ENCODE peak calls at places on chromosomes 12 and 14, in seven cellular contexts. Q, D, B, O, P, W and H are unnamed samples.

GRCh38 chr14:45891417-45892080 is 638.5 kb upstream of the MIS18BP1 start:
- DNase-seq in Q (no peak), D (peak), B (no peak), O (no peak), P (no peak), W (peak), H (no peak)

GRCh38 chr12:122395319-122395718 is 27.1 kb downstream of the CLIP1 start:
- DNase-seq in Q (no peak), D (no peak), B (peak), O (peak), P (no peak), W (no peak), H (peak)

GRCh38 chr14:25274529-25274928 is 224.6 kb upstream of the STXBP6 start:
- DNase-seq in Q (no peak), D (no peak), B (no peak), O (no peak), P (no peak), W (no peak), H (no peak)

GRCh38 chr14:90541076-90541634 is 144.3 kb downstream of the CALM1 start:
- DNase-seq in Q (no peak), D (no peak), B (no peak), O (no peak), P (no peak), W (no peak), H (no peak)

GRCh38 chr14:95482967-95483842 is 33.2 kb downstream of the SYNE3 start:
- DNase-seq in Q (peak), D (no peak), B (peak), O (peak), P (no peak), W (peak), H (peak)

GRCh38 chr14:67932708-67933107 is 113.1 kb downstream of the RAD51B start:
- DNase-seq in Q (no peak), D (no peak), B (no peak), O (no peak), P (no peak), W (no peak), H (no peak)

GRCh38 chr12:88570103-88570502 is 10.2 kb downstream of the KITLG start:
- DNase-seq in Q (no peak), D (no peak), B (no peak), O (no peak), P (no peak), W (no peak), H (no peak)

GRCh38 chr14:32627545-32628298 is 298.6 kb downstream of the AKAP6 start:
- DNase-seq in Q (no peak), D (no peak), B (no peak), O (no peak), P (no peak), W (no peak), H (no peak)

GRCh38 chr12:75704664-75705063 is 193.3 kb upstream of the KRR1 start:
- DNase-seq in Q (no peak), D (no peak), B (no peak), O (peak), P (no peak), W (no peak), H (no peak)

GRCh38 chr12:127162902-127163301 is 1104.1 kb upstream of the TMEM132C start:
- DNase-seq in Q (no peak), D (no peak), B (no peak), O (no peak), P (no peak), W (no peak), H (peak)

GRCh38 chr12:19584734-19585133 is 145.4 kb downstream of the AEBP2 start:
- DNase-seq in Q (no peak), D (no peak), B (no peak), O (no peak), P (no peak), W (no peak), H (no peak)

GRCh38 chr14:70821916-70822705 is 12.8 kb upstream of the MAP3K9 start:
- DNase-seq in Q (no peak), D (peak), B (no peak), O (no peak), P (no peak), W (peak), H (peak)
- TF ChIP-seq POLR2A in Q (no peak), D (peak), B (no peak), O (no peak), P (no peak), W (no peak), H (no peak)

GRCh38 chr14:21263284-21264024 is 5.8 kb downstream of the HNRNPC start:
- DNase-seq in Q (no peak), D (no peak), B (no peak), O (no peak), P (no peak), W (no peak), H (no peak)
- TF ChIP-seq POLR2A in Q (no peak), D (no peak), B (no peak), O (no peak), P (no peak), W (no peak), H (no peak)

GRCh38 chr12:39619316-39619659 is 315 bp downstream of the ABCD2 start:
- DNase-seq in Q (no peak), D (no peak), B (no peak), O (no peak), P (no peak), W (no peak), H (no peak)

GRCh38 chr12:39621670-39622069 is 2.1 kb upstream of the ABCD2 start:
- DNase-seq in Q (no peak), D (no peak), B (no peak), O (no peak), P (no peak), W (no peak), H (no peak)

GRCh38 chr12:39618701-39619100 is 902 bp downstream of the ABCD2 start:
- DNase-seq in Q (no peak), D (no peak), B (no peak), O (no peak), P (no peak), W (no peak), H (no peak)

GRCh38 chr12:39620664-39621658 is 1.4 kb upstream of the ABCD2 start:
- DNase-seq in Q (no peak), D (no peak), B (no peak), O (no peak), P (no peak), W (no peak), H (no peak)

DNA sequence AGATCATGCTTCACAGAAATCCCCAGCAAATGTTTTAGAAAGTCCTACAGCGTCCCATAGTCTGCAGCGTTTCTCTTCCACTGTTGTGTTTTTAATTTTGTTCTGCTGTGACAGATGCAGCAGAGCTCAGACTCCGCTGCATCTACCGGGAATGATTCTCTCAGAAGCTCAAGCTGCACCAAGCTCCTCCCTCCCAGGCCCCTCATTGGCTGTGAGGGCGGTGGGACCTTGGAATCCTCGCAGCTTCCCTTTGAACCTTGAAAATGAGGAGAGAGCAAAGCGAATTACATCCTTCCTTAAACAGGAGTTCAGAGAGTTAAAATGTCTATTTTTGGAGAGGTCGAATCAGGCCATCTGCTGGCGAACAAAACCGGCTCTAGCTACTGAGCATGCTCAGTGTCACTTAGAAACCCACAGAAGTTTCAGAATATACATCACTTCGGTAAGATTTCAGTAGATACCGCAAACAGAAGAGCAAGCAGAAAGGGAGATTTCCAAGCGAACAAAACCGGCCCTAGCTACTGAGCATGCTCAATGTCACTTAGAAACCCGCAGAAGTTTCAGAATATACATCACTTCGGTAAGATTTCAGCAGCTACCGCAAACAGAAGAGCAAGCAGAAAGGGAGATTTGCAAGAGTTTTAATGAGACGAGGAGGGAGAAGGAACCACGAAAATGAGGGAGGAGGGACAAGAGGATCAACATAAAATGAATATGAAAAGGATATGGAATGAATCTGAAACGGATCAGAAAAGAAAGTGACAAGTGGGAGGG is at the start of gene ABCD2:
- DNase-seq in Q (peak), D (peak), B (no peak), O (peak), P (no peak), W (peak), H (peak)
- TF ChIP-seq POLR2A in Q (no peak), D (no peak), B (no peak), O (no peak), P (no peak), W (no peak), H (no peak)

DNA sequence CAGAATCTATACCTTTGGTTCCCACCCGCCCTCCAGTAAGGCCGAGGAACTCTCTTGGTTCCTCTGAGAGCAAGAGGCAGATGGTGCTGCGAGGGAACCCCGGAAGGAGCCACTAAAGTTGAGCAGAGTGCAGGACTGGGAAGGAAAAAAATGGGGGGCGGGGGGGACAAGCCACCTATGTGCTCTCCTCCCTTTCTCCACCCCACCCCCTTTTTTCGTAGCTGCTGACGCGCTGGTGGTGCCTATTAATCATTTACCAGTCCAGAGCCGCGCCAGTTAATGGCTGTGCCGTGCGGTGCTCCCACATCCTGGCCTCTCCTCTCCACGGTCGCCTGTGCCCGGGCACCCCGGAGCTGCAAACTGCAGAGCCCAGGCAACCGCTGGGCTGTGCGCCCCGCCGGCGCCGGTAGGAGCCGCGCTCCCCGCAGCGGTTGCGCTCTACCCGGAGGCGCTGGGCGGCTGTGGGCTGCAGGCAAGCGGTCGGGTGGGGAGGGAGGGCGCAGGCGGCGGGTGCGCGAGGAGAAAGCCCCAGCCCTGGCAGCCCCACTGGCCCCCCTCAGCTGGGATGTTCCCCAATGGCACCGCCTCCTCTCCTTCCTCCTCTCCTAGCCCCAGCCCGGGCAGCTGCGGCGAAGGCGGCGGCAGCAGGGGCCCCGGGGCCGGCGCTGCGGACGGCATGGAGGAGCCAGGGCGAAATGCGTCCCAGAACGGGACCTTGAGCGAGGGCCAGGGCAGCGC is 1.3 kb downstream of the SSTR1 start:
- DNase-seq in Q (no peak), D (no peak), B (no peak), O (no peak), P (no peak), W (peak), H (no peak)
- TF ChIP-seq POLR2A in Q (no peak), D (no peak), B (no peak), O (no peak), P (no peak), W (no peak), H (no peak)

GRCh38 chr12:21552983-21553673 is 27.0 kb downstream of the SPX start:
- DNase-seq in Q (no peak), D (no peak), B (no peak), O (no peak), P (no peak), W (no peak), H (no peak)
- TF ChIP-seq POLR2A in Q (no peak), D (no peak), B (no peak), O (no peak), P (no peak), W (no peak), H (no peak)

GRCh38 chr12:6114476-6114870 is 10.0 kb downstream of the VWF start:
- DNase-seq in Q (no peak), D (no peak), B (no peak), O (no peak), P (no peak), W (no peak), H (no peak)

GRCh38 chr12:6116481-6117021 is 7.9 kb downstream of the VWF start:
- DNase-seq in Q (no peak), D (no peak), B (no peak), O (no peak), P (no peak), W (no peak), H (no peak)

GRCh38 chr12:6112004-6112403 is 12.5 kb downstream of the VWF start:
- DNase-seq in Q (no peak), D (no peak), B (no peak), O (no peak), P (no peak), W (no peak), H (no peak)

GRCh38 chr12:6113691-6114475 is 10.6 kb downstream of the VWF start:
- DNase-seq in Q (no peak), D (no peak), B (no peak), O (no peak), P (no peak), W (no peak), H (no peak)

DNA sequence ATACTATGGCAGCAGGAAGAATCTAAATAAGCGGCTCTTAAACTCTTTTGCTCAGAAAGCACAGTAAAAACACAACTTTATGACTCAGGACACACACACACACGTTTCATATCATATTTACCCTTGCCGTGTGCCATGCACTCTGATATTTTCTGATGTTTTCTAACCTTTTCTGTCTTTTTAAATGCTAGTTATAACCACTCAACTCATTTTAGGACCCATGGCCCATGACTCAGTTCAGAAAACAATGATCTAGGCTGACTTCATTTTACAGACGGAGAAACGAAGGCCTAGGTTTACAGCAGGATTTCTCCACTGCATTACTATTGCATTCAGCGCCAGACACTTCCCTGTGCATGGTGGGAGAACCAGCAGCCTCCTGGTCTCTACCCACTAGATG is 9.1 kb downstream of the VWF start:
- DNase-seq in Q (no peak), D (no peak), B (no peak), O (no peak), P (no peak), W (no peak), H (no peak)
- TF ChIP-seq POLR2A in Q (no peak), D (no peak), B (no peak), O (no peak), P (no peak), W (no peak), H (no peak)

DNA sequence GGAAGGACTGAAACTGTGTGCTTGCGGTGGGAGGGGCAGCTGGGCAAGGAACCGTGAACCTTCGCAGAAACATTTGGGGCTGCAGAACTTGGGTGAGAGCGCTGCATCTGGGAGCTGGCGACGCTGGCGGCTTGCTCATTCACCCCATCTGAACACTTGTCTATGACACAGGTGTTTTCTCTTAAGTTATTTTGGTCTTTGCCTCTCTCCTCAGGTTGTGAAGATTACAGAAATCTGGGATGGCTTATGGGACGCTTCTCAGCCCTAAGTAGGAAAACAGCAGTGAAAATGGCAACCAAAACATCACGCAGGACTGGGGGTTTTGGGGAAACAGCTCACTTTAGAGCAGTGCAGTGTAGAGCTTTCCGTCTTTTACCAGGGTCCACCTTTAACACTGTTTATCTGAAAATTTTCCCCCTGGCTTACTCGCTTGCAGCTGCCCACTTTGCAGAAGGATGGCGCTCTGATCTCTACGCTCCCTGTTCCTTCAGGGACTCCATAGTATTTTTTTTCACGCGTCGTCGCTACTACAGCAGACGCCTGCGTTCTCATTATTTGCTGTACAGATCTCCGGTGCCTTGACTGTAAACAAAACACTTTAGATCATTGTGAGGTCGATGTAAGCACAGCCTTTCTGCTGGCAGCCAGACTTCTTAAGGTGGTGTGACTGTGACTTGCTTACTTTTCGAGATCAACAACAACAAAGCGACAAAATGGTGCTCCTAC is 2.7 kb upstream of the CDKN1B start:
- DNase-seq in Q (no peak), D (peak), B (peak), O (no peak), P (no peak), W (peak), H (no peak)
- TF ChIP-seq POLR2A in Q (no peak), D (peak), B (peak), O (no peak), P (peak), W (no peak), H (no peak)